ENCODE peak calls at places on chromosomes 6 and 20, in six cellular contexts. E, F, G, K, T and Y are unnamed samples.

GRCh38 chr6:10630178-10630577 is 64.2 kb downstream of the C6orf52 start:
- DNase-seq in E (no peak), F (no peak), G (no peak), K (no peak), T (no peak), Y (no peak)

GRCh38 chr20:896626-897025 is 19.5 kb downstream of the ANGPT4 start:
- DNase-seq in E (no peak), F (no peak), G (no peak), K (no peak), T (no peak), Y (no peak)

GRCh38 chr6:152378154-152378553 is 259.0 kb downstream of the SYNE1 start:
- DNase-seq in E (no peak), F (no peak), G (peak; percentile 35), K (no peak), T (no peak), Y (peak; percentile 62)

GRCh38 chr6:2433686-2434085 is 188.3 kb upstream of the GMDS start:
- DNase-seq in E (no peak), F (no peak), G (no peak), K (no peak), T (no peak), Y (no peak)

GRCh38 chr20:41392871-41393704 is 26.5 kb upstream of the EMILIN3 start:
- DNase-seq in E (no peak), F (no peak), G (no peak), K (peak; percentile 88), T (peak; percentile 77), Y (no peak)

GRCh38 chr20:59587570-59587969 is 16.8 kb upstream of the PHACTR3 start:
- DNase-seq in E (no peak), F (no peak), G (no peak), K (no peak), T (no peak), Y (no peak)

GRCh38 chr6:6841571-6841970 is 253.1 kb downstream of the LY86 start:
- DNase-seq in E (no peak), F (no peak), G (no peak), K (no peak), T (no peak), Y (no peak)

GRCh38 chr6:111361648-111362047 is 121.4 kb downstream of the REV3L start:
- DNase-seq in E (no peak), F (peak; percentile 39), G (peak; percentile 15), K (no peak), T (no peak), Y (peak; percentile 63)

GRCh38 chr6:53986165-53986720 is 125.0 kb upstream of the MLIP start:
- DNase-seq in E (no peak), F (peak; percentile 49), G (peak; percentile 36), K (no peak), T (peak; percentile 52), Y (peak; percentile 84)

GRCh38 chr6:134063966-134064445 is 11.6 kb upstream of the SLC2A12 start:
- DNase-seq in E (no peak), F (peak; percentile 75), G (peak; percentile 70), K (peak; percentile 79), T (no peak), Y (peak; percentile 93)

GRCh38 chr6:165876568-165876967 is 213.5 kb upstream of the PDE10A start:
- DNase-seq in E (no peak), F (no peak), G (no peak), K (peak; percentile 95), T (peak; percentile 74), Y (no peak)

GRCh38 chr6:77466055-77467028 is 3.1 kb upstream of the HTR1B start:
- DNase-seq in E (peak; percentile 84), F (peak; percentile 57), G (peak; percentile 74), K (no peak), T (peak; percentile 48), Y (peak; percentile 89)

GRCh38 chr20:2780948-2781347 is 19.5 kb downstream of the CPXM1 start:
- DNase-seq in E (no peak), F (no peak), G (no peak), K (no peak), T (no peak), Y (no peak)

GRCh38 chr6:81237226-81237625 is 515.3 kb downstream of the TENT5A start:
- DNase-seq in E (no peak), F (no peak), G (no peak), K (no peak), T (no peak), Y (no peak)

GRCh38 chr6:155883741-155884140 is 428.1 kb upstream of the NOX3 start:
- DNase-seq in E (no peak), F (no peak), G (peak; percentile 24), K (no peak), T (no peak), Y (peak; percentile 7)

GRCh38 chr6:137846772-137847313 is 20.2 kb upstream of the TNFAIP3 start:
- DNase-seq in E (no peak), F (no peak), G (no peak), K (peak; percentile 79), T (peak; percentile 68), Y (no peak)

GRCh38 chr6:158559338-158559894 is 475 bp upstream of the TMEM181 start:
- DNase-seq in E (no peak), F (no peak), G (no peak), K (no peak), T (no peak), Y (no peak)

DNA sequence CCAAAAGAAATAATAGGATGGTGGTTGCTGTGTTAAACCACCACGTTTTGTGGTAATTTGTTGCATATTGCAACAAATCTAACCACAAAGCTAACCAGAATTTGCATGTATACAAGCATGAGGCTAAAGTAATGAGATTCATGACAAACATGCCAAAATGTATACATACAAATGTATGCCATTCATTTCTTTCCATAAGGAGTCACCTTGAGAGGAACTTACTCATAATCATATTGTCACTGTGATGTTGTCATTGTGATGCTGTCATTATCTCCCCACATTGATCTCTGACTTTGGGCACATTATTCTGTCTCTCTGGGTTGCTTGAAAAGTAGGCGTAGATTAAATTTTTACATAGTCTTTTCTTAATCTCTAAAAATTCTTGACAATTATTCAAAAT is 886.8 kb upstream of the FLRT3 start:
- DNase-seq in E (no peak), F (no peak), G (no peak), K (no peak), T (no peak), Y (no peak)
- H3K4me3 ChIP-seq in E (no peak overlapping the region), F (no peak overlapping the region), G (no peak overlapping the region), K (no peak overlapping the region), T (no peak overlapping the region), Y (no peak overlapping the region)

GRCh38 chr6:28738396-28738765 is 185.4 kb downstream of the TRIM27 start:
- DNase-seq in E (no peak), F (no peak), G (no peak), K (no peak), T (no peak), Y (no peak)
- H3K4me3 ChIP-seq in E (no peak overlapping the region), F (no peak overlapping the region), G (no peak overlapping the region), K (no peak overlapping the region), T (no peak overlapping the region), Y (no peak overlapping the region)

GRCh38 chr6:140908505-140908904 is 1224.2 kb upstream of the GJE1 start:
- DNase-seq in E (peak; percentile 49), F (no peak), G (no peak), K (no peak), T (no peak), Y (no peak)
- H3K4me3 ChIP-seq in E (no peak overlapping the region), F (no peak overlapping the region), G (no peak overlapping the region), K (no peak overlapping the region), T (no peak overlapping the region), Y (no peak overlapping the region)

GRCh38 chr6:27312146-27312949 is at the start of gene POM121L2:
- DNase-seq in E (no peak), F (peak; percentile 83), G (peak; percentile 29), K (no peak), T (no peak), Y (peak; percentile 68)

GRCh38 chr6:27314046-27314445 is 2.0 kb upstream of the POM121L2 start:
- DNase-seq in E (no peak), F (no peak), G (no peak), K (no peak), T (no peak), Y (no peak)

GRCh38 chr6:27311806-27312145 is 297 bp downstream of the POM121L2 start:
- DNase-seq in E (no peak), F (no peak), G (no peak), K (no peak), T (no peak), Y (no peak)

GRCh38 chr6:27312950-27313271 is 838 bp upstream of the POM121L2 start:
- DNase-seq in E (no peak), F (no peak), G (no peak), K (no peak), T (no peak), Y (no peak)
- H3K4me3 ChIP-seq in E (no peak overlapping the region), F (peak overlapping the region; percentile 54), G (peak overlapping the region; percentile 47), K (peak overlapping the region; percentile 50), T (peak overlapping the region; percentile 60), Y (peak overlapping the region; percentile 77)

GRCh38 chr20:33410081-33410742 is 8.9 kb upstream of the CDK5RAP1 start:
- DNase-seq in E (peak; percentile 59), F (no peak), G (no peak), K (no peak), T (no peak), Y (no peak)

GRCh38 chr20:33412484-33412838 is 11.1 kb upstream of the CDK5RAP1 start:
- DNase-seq in E (peak; percentile 40), F (no peak), G (no peak), K (no peak), T (no peak), Y (no peak)

GRCh38 chr20:33411711-33412483 is 10.6 kb upstream of the CDK5RAP1 start:
- DNase-seq in E (peak; percentile 57), F (no peak), G (no peak), K (no peak), T (no peak), Y (no peak)

GRCh38 chr20:33408716-33409654 is 7.7 kb upstream of the CDK5RAP1 start:
- DNase-seq in E (peak; percentile 11), F (no peak), G (no peak), K (no peak), T (no peak), Y (no peak)

GRCh38 chr20:33411136-33411690 is 9.9 kb upstream of the CDK5RAP1 start:
- DNase-seq in E (peak; percentile 27), F (no peak), G (no peak), K (no peak), T (no peak), Y (no peak)
- H3K4me3 ChIP-seq in E (no peak overlapping the region), F (no peak overlapping the region), G (no peak overlapping the region), K (no peak overlapping the region), T (no peak overlapping the region), Y (no peak overlapping the region)

GRCh38 chr6:17281497-17282481 is 628 bp downstream of the RBM24 start:
- DNase-seq in E (peak; percentile 76), F (peak; percentile 38), G (no peak), K (peak; percentile 68), T (no peak), Y (peak; percentile 66)

GRCh38 chr6:17281100-17281496 is at the start of gene RBM24:
- DNase-seq in E (peak; percentile 93), F (peak; percentile 86), G (peak; percentile 73), K (peak; percentile 88), T (peak; percentile 74), Y (peak; percentile 93)

GRCh38 chr6:17280138-17280537 is 1.0 kb upstream of the RBM24 start:
- DNase-seq in E (no peak), F (no peak), G (no peak), K (no peak), T (no peak), Y (peak; percentile 9)

GRCh38 chr6:17280552-17281090 is 540 bp upstream of the RBM24 start:
- DNase-seq in E (peak; percentile 80), F (peak; percentile 54), G (no peak), K (peak; percentile 77), T (peak; percentile 91), Y (peak; percentile 70)

GRCh38 chr6:17283074-17283473 is 1.9 kb downstream of the RBM24 start:
- DNase-seq in E (no peak), F (no peak), G (no peak), K (no peak), T (no peak), Y (no peak)
- H3K4me3 ChIP-seq in E (no peak overlapping the region), F (no peak overlapping the region), G (peak overlapping the region; percentile 75), K (peak overlapping the region; percentile 87), T (peak overlapping the region; percentile 93), Y (no peak overlapping the region)